ENCODE peak calls at places on chromosomes 11 and 22, in five cellular contexts. J is H9, P is AG09319, G is adrenal gland, Z is cardiac fibroblast. B is an unnamed sample.
A peak's percentile ranks its signal among the peaks of the same experiment; 100 is the strongest.

GRCh38 chr11:122007611-122008071 is 108.4 kb downstream of the BLID start:
- DNase-seq in J (no peak), P (no peak), G (peak; percentile 38), Z (peak; percentile 25), B (no peak)

GRCh38 chr11:3158131-3158591 is 6.9 kb downstream of the OSBPL5 start:
- DNase-seq in J (no peak), P (no peak), G (no peak), Z (no peak), B (no peak)

GRCh38 chr11:95322546-95322945 is 91.5 kb upstream of the SESN3 start:
- DNase-seq in J (no peak), P (no peak), G (no peak), Z (peak; percentile 59), B (no peak)

GRCh38 chr11:102598272-102598671 is 26.9 kb downstream of the MMP20 start:
- DNase-seq in J (no peak), P (no peak), G (no peak), Z (no peak), B (no peak)

GRCh38 chr11:114092953-114093352 is 33.4 kb downstream of the ZBTB16 start:
- DNase-seq in J (no peak), P (no peak), G (no peak), Z (no peak), B (no peak)

GRCh38 chr11:126702165-126702738 is 298.3 kb downstream of the KIRREL3 start:
- DNase-seq in J (no peak), P (no peak), G (no peak), Z (no peak), B (no peak)

GRCh38 chr11:2748061-2748813 is 48.4 kb upstream of the KCNQ1OT1 start:
- DNase-seq in J (no peak), P (no peak), G (no peak), Z (no peak), B (no peak)

GRCh38 chr11:65576232-65576866 is 496 bp downstream of the EHBP1L1 start:
- DNase-seq in J (no peak), P (no peak), G (no peak), Z (no peak), B (peak; percentile 61)

GRCh38 chr22:17095538-17095937 is 10.7 kb downstream of the IL17RA start:
- DNase-seq in J (no peak), P (no peak), G (no peak), Z (peak; percentile 6), B (no peak)

GRCh38 chr22:40635940-40636379 is 559 bp downstream of the MRTFA start:
- DNase-seq in J (peak; percentile 34), P (no peak), G (peak; percentile 39), Z (no peak), B (no peak)

GRCh38 chr22:11627436-11627797 is 3900.6 kb upstream of the OR11H1 start:
- DNase-seq in J (no peak), P (no peak), G (no peak), Z (no peak), B (no peak)

GRCh38 chr11:75763846-75764245 is 4.7 kb upstream of the DGAT2 start:
- DNase-seq in J (no peak), P (no peak), G (no peak), Z (no peak), B (no peak)

GRCh38 chr11:63599211-63600122 is 14.8 kb downstream of the PLAAT3 start:
- DNase-seq in J (no peak), P (peak; percentile 19), G (no peak), Z (peak; percentile 94), B (no peak)

DNA sequence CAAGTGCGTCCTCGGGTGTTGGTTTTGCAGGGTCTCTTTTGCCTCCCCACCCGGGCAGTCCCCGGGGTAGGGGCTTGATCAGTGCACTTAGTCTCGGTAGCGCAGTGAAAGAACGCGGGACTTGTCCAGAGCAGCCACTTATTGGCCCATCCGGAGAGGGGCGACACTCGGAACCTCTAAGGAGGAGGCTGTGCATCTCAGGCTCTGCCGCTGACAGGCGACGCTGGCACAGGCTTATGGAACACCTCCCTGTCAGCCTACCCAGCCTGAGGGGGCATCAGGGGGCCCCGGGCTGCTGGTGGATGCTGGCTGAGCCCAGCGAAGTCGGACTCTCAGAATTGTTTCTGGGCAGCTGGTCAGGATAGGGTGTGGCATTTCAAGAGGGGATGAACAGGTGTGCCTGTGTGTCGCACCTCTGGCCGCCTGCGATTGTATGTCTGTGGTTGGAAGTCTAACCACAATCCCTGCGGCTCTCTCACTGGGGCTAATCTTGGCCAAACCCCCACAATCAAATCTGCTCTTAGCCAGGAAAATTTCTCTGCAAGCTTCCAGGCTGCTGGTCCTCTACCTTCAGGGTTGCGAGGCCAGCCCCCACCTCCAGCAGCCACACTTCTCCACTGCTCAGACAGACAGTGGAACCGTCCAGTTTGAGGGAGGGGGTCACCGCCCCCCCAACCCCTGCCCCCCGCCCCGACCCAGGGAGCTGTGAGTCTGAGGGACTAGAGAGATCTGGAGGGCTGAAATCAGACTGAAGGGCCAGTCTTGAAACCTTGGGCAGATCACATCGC is 814 bp downstream of the ATG16L2 start:
- DNase-seq in J (peak; percentile 89), P (no peak), G (peak; percentile 50), Z (peak; percentile 62), B (peak; percentile 77)
- TF ChIP-seq CTCF in J (no peak), P (no peak), G (no peak), Z (no peak), B (no peak)

DNA sequence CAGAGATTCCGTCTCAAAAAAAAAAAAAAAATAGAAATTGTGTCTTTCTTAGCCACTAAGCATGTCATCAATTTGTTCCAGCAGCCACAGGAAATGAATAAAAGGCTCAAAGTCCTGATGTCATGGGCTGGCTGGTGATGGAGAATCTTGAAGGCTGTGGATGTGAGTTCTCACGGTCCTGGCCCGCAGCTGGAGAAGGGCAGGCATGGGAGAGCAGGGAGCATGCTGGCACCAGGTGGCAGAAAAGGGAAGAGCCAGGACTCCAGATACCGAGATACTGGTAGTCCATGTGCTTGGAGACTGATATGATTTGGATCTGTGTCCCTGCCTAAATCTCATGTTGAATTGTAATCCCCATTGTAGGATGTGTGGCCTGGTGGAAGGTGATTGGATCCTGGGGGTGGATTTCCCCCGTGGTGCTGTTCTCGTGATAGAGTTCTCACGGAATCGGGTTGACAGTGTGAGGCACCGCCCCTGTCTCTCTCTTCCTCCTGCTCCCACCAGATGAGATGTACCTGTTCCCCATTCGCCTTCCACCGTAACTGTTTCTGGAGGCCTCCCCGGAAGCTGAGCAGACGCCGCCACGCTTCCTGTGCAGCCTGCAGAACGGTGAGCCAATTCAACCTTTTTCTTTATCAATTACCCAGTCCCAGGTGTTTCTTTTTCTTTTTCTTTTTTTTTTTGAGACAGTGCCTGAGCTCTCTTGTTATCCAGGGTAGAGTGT is 18.1 kb downstream of the MRGPRD start:
- DNase-seq in J (peak; percentile 26), P (no peak), G (no peak), Z (no peak), B (no peak)
- TF ChIP-seq CTCF in J (no peak), P (no peak), G (no peak), Z (no peak), B (no peak)

GRCh38 chr22:42880815-42881214 is 23.7 kb upstream of the ARFGAP3 start:
- DNase-seq in J (peak; percentile 46), P (no peak), G (no peak), Z (no peak), B (no peak)
- TF ChIP-seq CTCF in J (peak; percentile 52), P (peak; percentile 14), G (no peak), Z (peak; percentile 18), B (no peak)

DNA sequence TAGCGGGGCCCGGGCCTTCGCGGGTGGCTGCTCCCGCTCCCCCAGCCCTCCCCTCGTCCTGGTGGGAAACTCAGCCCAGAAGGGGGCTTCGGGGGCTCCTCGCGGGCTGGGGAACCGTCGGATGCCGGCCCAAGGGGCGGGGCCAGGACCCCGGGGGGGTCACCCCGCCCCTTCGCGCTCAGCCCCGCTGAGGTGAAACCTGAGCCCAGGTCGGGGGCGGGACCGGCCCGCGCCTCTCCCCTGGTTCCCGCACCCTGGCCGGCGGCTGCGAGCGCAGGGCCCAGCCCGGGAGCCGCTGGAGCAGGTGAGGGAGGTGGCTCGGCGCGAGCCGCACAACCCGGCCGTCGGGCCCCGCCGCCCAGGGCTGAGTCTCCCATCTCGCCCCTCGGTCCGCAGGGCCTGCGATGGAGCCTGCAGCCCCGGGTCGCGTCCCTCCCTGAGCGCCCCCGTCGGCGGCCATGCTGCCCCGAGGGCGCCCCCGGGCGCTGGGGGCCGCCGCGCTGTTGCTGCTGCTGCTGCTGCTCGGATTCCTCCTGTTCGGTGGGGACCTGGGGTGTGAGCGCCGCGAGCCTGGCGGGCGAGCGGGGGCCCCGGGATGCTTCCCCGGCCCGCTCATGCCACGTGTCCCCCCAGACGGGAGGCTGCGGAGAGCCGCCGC is at the start of gene LARGE2:
- DNase-seq in J (no peak), P (no peak), G (no peak), Z (no peak), B (peak; percentile 66)
- TF ChIP-seq CTCF in J (no peak), P (no peak), G (no peak), Z (no peak), B (no peak)

GRCh38 chr11:115234794-115235193 is 269.4 kb downstream of the CADM1 start:
- DNase-seq in J (no peak), P (no peak), G (no peak), Z (no peak), B (no peak)

GRCh38 chr11:115241899-115242298 is 262.3 kb downstream of the CADM1 start:
- DNase-seq in J (no peak), P (no peak), G (no peak), Z (no peak), B (no peak)

GRCh38 chr11:115238086-115238485 is 266.1 kb downstream of the CADM1 start:
- DNase-seq in J (no peak), P (no peak), G (no peak), Z (no peak), B (no peak)

GRCh38 chr11:115237578-115237977 is 266.6 kb downstream of the CADM1 start:
- DNase-seq in J (no peak), P (no peak), G (no peak), Z (no peak), B (no peak)

DNA sequence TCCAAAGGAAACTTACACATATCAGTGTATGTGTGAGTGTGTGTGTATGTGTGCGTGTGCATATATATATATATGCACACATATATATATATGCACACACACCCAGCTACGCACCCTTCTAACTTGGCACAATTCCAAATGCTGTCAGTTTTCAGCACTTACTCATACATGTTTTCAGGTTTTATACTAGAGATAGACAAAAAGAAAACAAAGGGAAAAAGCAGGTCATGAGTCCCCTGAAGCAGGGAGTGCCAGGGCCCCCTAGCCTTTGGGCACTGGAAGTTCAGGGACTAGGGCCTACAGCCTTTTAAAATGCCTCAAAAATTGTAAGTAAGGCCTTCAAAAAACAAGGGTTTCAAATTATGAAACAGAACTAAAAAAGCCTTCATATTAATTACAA is 265.4 kb downstream of the CADM1 start:
- DNase-seq in J (no peak), P (no peak), G (no peak), Z (peak; percentile 4), B (no peak)
- TF ChIP-seq CTCF in J (peak; percentile 57), P (no peak), G (no peak), Z (no peak), B (no peak)

DNA sequence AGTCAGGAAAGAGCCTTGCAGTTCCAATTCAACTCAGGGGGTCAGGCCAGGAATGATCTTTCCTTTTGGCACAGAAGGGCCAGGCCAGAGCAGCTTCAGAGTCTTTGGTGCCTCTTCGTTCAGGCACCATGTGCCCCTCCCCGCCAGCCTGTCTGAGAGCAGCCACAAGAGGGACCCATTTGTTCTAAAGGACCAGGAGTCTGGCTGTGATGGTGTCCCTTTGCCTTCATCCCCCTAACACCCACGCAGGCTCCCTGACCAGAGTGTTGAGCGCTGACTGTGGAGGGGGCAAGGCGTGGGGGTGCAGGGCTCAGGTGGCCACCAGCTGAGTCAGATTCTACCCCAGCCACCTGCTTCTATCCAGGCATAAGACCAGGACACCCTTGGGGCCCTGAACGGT is 156.4 kb downstream of the TTC17 start:
- DNase-seq in J (peak; percentile 72), P (no peak), G (no peak), Z (no peak), B (no peak)
- TF ChIP-seq CTCF in J (peak; percentile 65), P (no peak), G (no peak), Z (peak; percentile 26), B (no peak)

B was measured in GM20000.